ENCODE peak calls at places on chromosomes 12 and 14, in eight cellular contexts. Q is ACHN, S is tibial artery, I is ureter, Z is progenitor cell of endocrine pancreas, L is AG10803, N is smooth muscle cell of the brain vasculature, E is endothelial cell. J is an unnamed sample.

GRCh38 chr12:52063081-52063985 is 6.4 kb upstream of the ATG101 start:
- DNase-seq in Q (no peak), Z (no peak), E (no peak), N (no peak), L (no peak), S (no peak), I (no peak), J (no peak)

GRCh38 chr12:104177663-104178501 is 37.7 kb upstream of the TXNRD1 start:
- DNase-seq in Z (no peak), I (peak; percentile 87), N (peak; percentile 67), Q (peak; percentile 87), E (no peak), S (peak; percentile 94), L (peak; percentile 99), J (no peak)

GRCh38 chr14:95174184-95174804 is 17.0 kb upstream of the DICER1 start:
- DNase-seq in S (no peak), E (no peak), N (no peak), L (peak; percentile 17), Z (no peak), Q (no peak), I (no peak), J (no peak)

GRCh38 chr12:18165422-18165871 is 75.5 kb upstream of the RERGL start:
- DNase-seq in N (peak; percentile 28), Q (peak; percentile 83), I (no peak), L (peak; percentile 36), E (no peak), S (no peak), Z (no peak), J (no peak)

GRCh38 chr12:88052686-88053085 is 23.5 kb upstream of the C12orf50 start:
- DNase-seq in E (peak; percentile 18), Q (peak; percentile 67), Z (no peak), I (no peak), N (no peak), L (peak; percentile 42), S (no peak), J (peak; percentile 34)

GRCh38 chr14:24273422-24273998 is 2.1 kb upstream of the RABGGTA start:
- DNase-seq in L (no peak), Q (peak; percentile 14), I (no peak), E (no peak), N (no peak), S (no peak), Z (no peak), J (no peak)

GRCh38 chr14:51821822-51822221 is 38.6 kb upstream of the GNG2 start:
- DNase-seq in S (no peak), I (no peak), E (no peak), N (no peak), L (peak; percentile 78), Q (no peak), Z (no peak), J (no peak)

GRCh38 chr14:101583006-101583708 is 21.9 kb downstream of the DIO3 start:
- DNase-seq in Z (no peak), Q (no peak), S (peak; percentile 58), E (no peak), I (no peak), N (no peak), L (no peak), J (no peak)

GRCh38 chr14:64109821-64110554 is 184.2 kb downstream of the ESR2 start:
- DNase-seq in I (no peak), Z (no peak), L (peak; percentile 29), N (no peak), E (no peak), S (no peak), Q (no peak), J (no peak)

GRCh38 chr12:58369576-58369975 is 428.2 kb downstream of the ATP23 start:
- DNase-seq in Z (no peak), E (no peak), Q (no peak), L (no peak), S (no peak), N (no peak), I (no peak), J (no peak)

GRCh38 chr14:105474478-105475268 is at the start of gene CRIP2:
- DNase-seq in E (peak; percentile 68), N (no peak), L (peak; percentile 33), S (peak; percentile 78), Q (peak; percentile 69), I (no peak), Z (peak; percentile 53), J (peak; percentile 65)